ENCODE peak calls at places on chromosomes 4 and X, in eight cellular contexts. A is GM12865, F is HCT116, M is AG10803, S is cardiac fibroblast, L is neural progenitor cell, Z is right atrium auricular region, W is mammary epithelial cell. K is an unnamed sample.

GRCh38 chr4:181416966-181417365 is 826.2 kb upstream of the TENM3 start:
- DNase-seq in M (no peak), F (no peak), W (no peak), S (no peak), L (no peak), Z (no peak), A (no peak), K (no peak)

GRCh38 chr4:15368906-15369305 is 58.9 kb upstream of the C1QTNF7 start:
- DNase-seq in L (no peak), W (peak), A (no peak), Z (no peak), M (peak), F (no peak), S (peak), K (no peak)

GRCh38 chr4:56861365-56861764 is 39.9 kb upstream of the SPINK2 start:
- DNase-seq in M (no peak), S (no peak), W (peak), A (peak), F (no peak), Z (no peak), L (peak), K (no peak)

GRCh38 chrX:155998116-155998515 is 620 bp downstream of the IL9R start:
- DNase-seq in L (no peak), M (no peak), F (no peak), S (no peak), Z (no peak), W (no peak), A (no peak), K (no peak)

GRCh38 chrX:41457618-41458192 is 10.6 kb downstream of the NYX start:
- DNase-seq in W (no peak), F (no peak), Z (no peak), S (peak), A (no peak), M (no peak), L (no peak), K (no peak)

GRCh38 chrX:9604111-9604907 is 139.5 kb downstream of the TBL1X start:
- DNase-seq in M (peak), S (peak), L (no peak), Z (peak), W (no peak), A (no peak), F (no peak), K (no peak)

GRCh38 chr4:3288571-3289094 is 4.2 kb upstream of the RGS12 start:
- DNase-seq in A (no peak), F (no peak), S (no peak), L (no peak), W (no peak), M (no peak), Z (no peak), K (no peak)

GRCh38 chr4:8846864-8847263 is 24.8 kb downstream of the HMX1 start:
- DNase-seq in F (peak), S (no peak), L (no peak), W (no peak), A (no peak), Z (no peak), M (no peak), K (no peak)

GRCh38 chrX:10622197-10622596 is 1.8 kb upstream of the MID1 start:
- DNase-seq in M (no peak), A (no peak), F (no peak), S (no peak), W (no peak), L (no peak), Z (no peak), K (no peak)

GRCh38 chr4:2296621-2297601 is 35.0 kb upstream of the MXD4 start:
- DNase-seq in F (no peak), S (no peak), M (no peak), W (no peak), A (no peak), Z (no peak), L (no peak), K (no peak)

GRCh38 chr4:28784188-28784587 is 1923.5 kb downstream of the STIM2 start:
- DNase-seq in M (no peak), L (no peak), W (no peak), F (no peak), A (no peak), Z (no peak), S (no peak), K (no peak)

GRCh38 chr4:76896731-76897521 is 1.0 kb downstream of the SOWAHB start:
- DNase-seq in F (no peak), W (peak), L (peak), S (peak), Z (no peak), A (no peak), M (peak), K (peak)

GRCh38 chr4:71441186-71442169 is 102.7 kb downstream of the SLC4A4 start:
- DNase-seq in W (peak), Z (no peak), A (no peak), F (no peak), L (no peak), M (peak), S (peak), K (no peak)

GRCh38 chr4:6324461-6324998 is 54.9 kb downstream of the WFS1 start:
- DNase-seq in L (no peak), S (no peak), A (no peak), Z (no peak), W (no peak), F (no peak), M (no peak), K (no peak)

GRCh38 chr4:1196421-1197183 is 24.2 kb upstream of the SPON2 start:
- DNase-seq in W (no peak), S (no peak), M (no peak), Z (peak), F (no peak), L (no peak), A (peak), K (no peak)

GRCh38 chr4:115366390-115366789 is 253.0 kb upstream of the NDST4 start:
- DNase-seq in S (no peak), A (no peak), W (no peak), L (no peak), M (no peak), F (no peak), Z (no peak), K (no peak)

DNA sequence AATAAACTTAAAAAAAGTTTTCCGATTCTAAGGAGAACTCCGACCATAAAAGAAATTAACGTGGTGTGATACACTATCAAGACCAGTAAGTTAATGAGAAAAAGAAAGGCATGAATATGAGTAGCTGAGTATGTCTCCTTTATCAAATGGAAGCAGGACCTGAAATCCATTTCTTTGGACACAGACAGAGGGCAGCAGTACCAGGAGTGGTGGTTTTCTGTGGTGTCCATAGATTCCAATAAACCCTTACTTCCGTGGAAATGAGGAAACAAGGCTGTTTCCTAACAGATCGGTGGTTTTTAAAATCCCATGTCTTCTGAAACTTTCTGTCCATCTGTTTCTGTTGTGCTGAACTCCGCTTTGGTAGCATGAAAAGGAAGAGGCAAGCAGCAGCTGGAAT is 128.5 kb upstream of the TSPAN5 start:
- DNase-seq in W (no peak), A (no peak), L (no peak), M (peak), S (no peak), Z (no peak), F (no peak), K (no peak)
- TF ChIP-seq CTCF in W (peak), A (no peak), L (peak), M (peak), S (peak), Z (no peak), F (peak), K (no peak)

DNA sequence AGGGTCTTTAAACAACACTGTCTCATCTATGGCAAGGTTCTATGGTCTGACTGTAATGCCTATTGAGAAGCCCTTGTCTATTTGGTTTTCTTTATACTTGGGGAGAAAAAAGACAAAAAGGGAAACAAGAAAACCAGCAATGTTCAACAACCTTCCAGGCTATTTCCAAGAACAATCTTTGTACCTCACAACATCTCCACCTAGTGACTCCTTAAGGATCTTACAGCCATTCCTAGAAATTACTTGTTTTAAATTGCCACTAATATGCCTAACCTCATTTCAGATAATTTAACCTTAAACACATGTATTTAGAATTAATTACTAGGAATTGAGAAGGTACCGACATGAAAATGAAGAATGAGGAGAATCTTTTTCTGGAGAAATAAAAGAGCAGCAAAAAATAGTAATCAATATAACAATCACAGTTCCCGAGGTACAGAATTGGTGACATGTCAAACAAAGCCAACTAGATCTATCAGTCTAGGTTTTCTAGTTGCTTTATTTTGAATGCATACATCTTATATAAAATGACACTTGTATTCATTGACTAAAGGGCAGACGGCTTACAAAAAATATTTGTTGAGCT is 1.6 kb upstream of the RBM46 start:
- DNase-seq in F (peak), A (peak), Z (no peak), M (peak), S (peak), L (peak), W (peak), K (no peak)
- TF ChIP-seq CTCF in F (peak), A (peak), Z (peak), M (peak), S (peak), L (peak), W (peak), K (peak)

GRCh38 chrX:14616301-14616700 is 87.0 kb downstream of the GLRA2 start:
- DNase-seq in M (peak), W (no peak), S (no peak), A (no peak), L (no peak), F (no peak), Z (no peak), K (no peak)

GRCh38 chrX:14616876-14617275 is 87.5 kb downstream of the GLRA2 start:
- DNase-seq in L (no peak), S (peak), Z (no peak), M (peak), A (no peak), F (no peak), W (no peak), K (no peak)
- TF ChIP-seq CTCF in L (no peak), S (no peak), Z (no peak), M (no peak), A (no peak), F (no peak), W (no peak), K (no peak)

GRCh38 chr4:94533405-94534223 is 81.9 kb downstream of the PDLIM5 start:
- DNase-seq in A (peak), M (no peak), F (no peak), Z (no peak), S (no peak), W (peak), L (no peak), K (no peak)
- TF ChIP-seq CTCF in A (no peak), M (no peak), F (no peak), Z (no peak), S (no peak), W (no peak), L (no peak), K (no peak)

GRCh38 chr4:161642708-161643107 is 521.1 kb downstream of the FSTL5 start:
- DNase-seq in F (no peak), M (peak), S (peak), A (no peak), Z (no peak), W (no peak), L (no peak), K (no peak)
- TF ChIP-seq CTCF in F (peak), M (peak), S (no peak), A (peak), Z (peak), W (peak), L (peak), K (no peak)

DNA sequence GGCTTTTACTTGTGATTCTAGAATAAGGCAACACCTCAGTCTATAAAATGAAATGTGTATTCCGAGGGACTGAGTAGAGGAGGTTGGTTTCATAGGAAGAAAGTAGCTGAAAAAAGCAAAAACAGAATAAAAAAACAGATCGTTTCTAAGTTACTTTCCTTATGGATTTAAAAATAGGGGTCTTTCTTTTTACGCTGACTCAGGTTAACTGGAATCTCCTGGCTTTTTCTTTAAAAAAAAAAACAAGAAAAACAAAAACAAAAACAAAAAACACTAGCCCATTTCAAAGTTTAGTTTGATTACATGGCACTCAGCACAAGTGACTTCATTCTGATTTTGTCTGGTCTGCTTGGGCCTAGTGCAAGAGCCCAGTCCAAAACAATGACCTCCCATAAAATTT is 222.8 kb upstream of the HTR2C start:
- DNase-seq in M (no peak), S (no peak), F (no peak), W (no peak), A (no peak), Z (no peak), L (no peak), K (no peak)
- TF ChIP-seq CTCF in M (no peak), S (no peak), F (no peak), W (no peak), A (no peak), Z (no peak), L (no peak), K (no peak)

DNA sequence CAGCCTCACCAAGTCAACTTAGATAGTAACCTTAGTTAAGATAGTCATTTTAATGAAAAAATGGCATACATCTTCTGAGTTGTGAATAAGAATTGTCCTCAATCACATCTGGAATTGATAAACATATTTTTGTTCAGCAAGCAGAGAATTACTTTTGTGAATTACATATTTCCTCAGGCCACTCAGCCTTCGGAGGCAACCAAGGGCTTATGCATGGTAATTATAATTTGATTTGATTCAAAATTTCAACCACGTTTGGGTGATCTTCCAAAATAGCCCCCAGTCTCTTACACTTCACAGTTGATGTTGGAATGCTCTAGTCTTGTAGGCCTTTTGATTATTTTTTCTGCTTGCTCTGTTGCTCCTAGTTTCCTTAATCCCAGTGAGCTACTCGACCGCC is 63.4 kb downstream of the GALNTL6 start:
- DNase-seq in A (no peak), M (peak), Z (no peak), F (no peak), L (no peak), W (no peak), S (no peak), K (no peak)
- TF ChIP-seq CTCF in A (no peak), M (no peak), Z (no peak), F (no peak), L (no peak), W (no peak), S (no peak), K (no peak)

GRCh38 chrX:125439194-125439849 is 119.7 kb downstream of the TEX13C start:
- DNase-seq in A (no peak), L (no peak), M (no peak), W (no peak), Z (no peak), F (no peak), S (peak), K (no peak)

GRCh38 chrX:125436855-125437254 is 117.2 kb downstream of the TEX13C start:
- DNase-seq in W (peak), L (peak), M (no peak), A (peak), F (no peak), Z (no peak), S (peak), K (no peak)
- TF ChIP-seq CTCF in W (peak), L (peak), M (no peak), A (peak), F (no peak), Z (peak), S (peak), K (peak)

K was measured in progenitor cell of endocrine pancreas.